ENCODE peak calls at places on chromosomes 4 and X, in four cellular contexts. U is AG10803, N is transverse colon, O is AG09309. D is an unnamed sample.

GRCh38 chrX:19824603-19825002 is 62.8 kb downstream of the SH3KBP1 start:
- DNase-seq in N (no peak), O (no peak), U (peak), D (peak)

GRCh38 chrX:2479420-2479780 is 21.4 kb downstream of the DHRSX start:
- DNase-seq in N (no peak), U (no peak), O (no peak), D (no peak)

GRCh38 chrX:54758114-54759055 is 39.7 kb downstream of the ITIH6 start:
- DNase-seq in O (no peak), U (no peak), N (no peak), D (no peak)

GRCh38 chr4:152981278-152981677 is 45.2 kb downstream of the FHDC1 start:
- DNase-seq in U (peak), O (no peak), N (no peak), D (peak)

GRCh38 chr4:183347586-183347985 is 25.4 kb upstream of the CLDN24 start:
- DNase-seq in O (no peak), U (peak), N (no peak), D (no peak)

GRCh38 chr4:158161561-158162354 is 11.1 kb downstream of the GASK1B start:
- DNase-seq in O (no peak), U (peak), N (no peak), D (peak)

GRCh38 chr4:165301833-165302232 is 25.6 kb upstream of the MSMO1 start:
- DNase-seq in N (no peak), O (no peak), U (peak), D (no peak)

GRCh38 chr4:18882468-18882867 is 860.9 kb upstream of the LCORL start:
- DNase-seq in U (peak), O (no peak), N (no peak), D (peak)

GRCh38 chrX:153960786-153961185 is 10.8 kb downstream of the HCFC1 start:
- DNase-seq in O (no peak), U (no peak), N (no peak), D (no peak)

GRCh38 chrX:70755850-70756249 is 152.7 kb downstream of the TEX11 start:
- DNase-seq in N (no peak), U (no peak), O (no peak), D (no peak)

GRCh38 chrX:154519389-154519788 is 3.4 kb upstream of the FAM3A start:
- DNase-seq in N (no peak), O (no peak), U (no peak), D (no peak)

GRCh38 chrX:84729809-84730208 is 227.6 kb upstream of the HDX start:
- DNase-seq in N (no peak), U (peak), O (peak), D (no peak)

GRCh38 chrX:125694171-125694570 is 374.5 kb downstream of the TEX13C start:
- DNase-seq in U (no peak), O (no peak), N (no peak), D (no peak)

GRCh38 chr4:109873791-109874514 is 26.0 kb downstream of the LRIT3 start:
- DNase-seq in N (no peak), O (peak), U (peak), D (no peak)

GRCh38 chrX:41273638-41274037 is 60.3 kb upstream of the DDX3X start:
- DNase-seq in U (peak), N (no peak), O (no peak), D (no peak)

GRCh38 chr4:156609421-156609820 is 362.2 kb downstream of the PDGFC start:
- DNase-seq in O (no peak), N (peak), U (no peak), D (no peak)

GRCh38 chr4:55312491-55313101 is 33.4 kb upstream of the SRD5A3 start:
- DNase-seq in U (peak), N (peak), O (peak), D (peak)

GRCh38 chr4:8601556-8601955 is 9.0 kb downstream of the CPZ start:
- DNase-seq in N (no peak), U (no peak), O (no peak), D (no peak)

GRCh38 chr4:6198768-6199343 is 1.5 kb downstream of the JAKMIP1 start:
- DNase-seq in U (no peak), N (no peak), O (no peak), D (no peak)

GRCh38 chr4:83855044-83855443 is 319.1 kb downstream of the GPAT3 start:
- DNase-seq in N (no peak), U (peak), O (peak), D (peak)

GRCh38 chrX:25144043-25144940 is 128.5 kb upstream of the ARX start:
- DNase-seq in N (peak), U (peak), O (peak), D (no peak)

GRCh38 chr4:169080970-169081369 is 70.9 kb upstream of the CBR4 start:
- DNase-seq in O (no peak), U (peak), N (no peak), D (no peak)

GRCh38 chrX:150358651-150359050 is 4.5 kb upstream of the MAMLD1 start:
- DNase-seq in U (no peak), N (no peak), O (no peak), D (no peak)

GRCh38 chr4:13694256-13694655 is 66.7 kb upstream of the BOD1L1 start:
- DNase-seq in N (no peak), O (no peak), U (no peak), D (no peak)

GRCh38 chr4:113209652-113210320 is 160.3 kb downstream of the ANK2 start:
- DNase-seq in N (no peak), O (no peak), U (no peak), D (peak)

GRCh38 chr4:38150021-38150671 is 189.9 kb downstream of the PTTG2 start:
- DNase-seq in O (no peak), U (peak), N (no peak), D (no peak)

GRCh38 chr4:147492301-147492700 is 11.4 kb downstream of the EDNRA start:
- DNase-seq in N (no peak), O (no peak), U (peak), D (no peak)

GRCh38 chrX:15128838-15129237 is 141.0 kb downstream of the ASB9 start:
- DNase-seq in U (no peak), O (no peak), N (no peak), D (no peak)

GRCh38 chrX:57104921-57105398 is 16.4 kb downstream of the SPIN2B start:
- DNase-seq in U (no peak), N (no peak), O (no peak), D (no peak)

GRCh38 chrX:15755091-15755490 is 17.0 kb downstream of the CA5B start:
- DNase-seq in O (no peak), N (no peak), U (no peak), D (no peak)

GRCh38 chr4:165986956-165987698 is 114.1 kb downstream of the TLL1 start:
- DNase-seq in O (no peak), U (no peak), N (no peak), D (no peak)

GRCh38 chr4:1405249-1405635 is 1.0 kb downstream of the NKX1-1 start:
- DNase-seq in U (no peak), O (no peak), N (no peak), D (no peak)

GRCh38 chr4:130359537-130359936 is 1263.6 kb downstream of the C4orf33 start:
- DNase-seq in N (no peak), O (no peak), U (peak), D (no peak)

GRCh38 chrX:77493677-77494553 is 46.7 kb downstream of the FGF16 start:
- DNase-seq in U (peak), O (peak), N (no peak), D (no peak)

DNA sequence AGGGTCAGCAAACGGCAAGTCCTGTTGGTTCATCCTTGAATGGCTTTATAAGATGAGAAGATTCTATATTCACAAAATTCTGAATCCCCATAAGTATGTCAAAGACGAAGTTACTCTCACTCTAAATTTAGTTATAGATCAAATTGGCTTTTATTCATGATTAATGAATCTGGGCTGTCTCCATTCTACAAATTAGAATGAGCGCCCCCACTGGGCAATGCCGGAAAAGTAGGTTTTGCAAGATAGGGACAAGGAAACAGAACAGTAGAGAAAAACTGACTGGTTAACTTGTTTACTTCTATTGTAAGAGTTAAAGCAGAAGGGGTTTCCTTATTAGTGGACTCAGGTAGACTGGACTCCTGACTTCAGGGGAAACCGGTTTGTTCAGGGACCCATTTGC is 100.3 kb downstream of the F11 start:
- DNase-seq in N (no peak), U (no peak), O (no peak), D (no peak)
- TF ChIP-seq CTCF in N (no peak), U (no peak), O (no peak), D (no peak)

GRCh38 chrX:132875705-132876508 is 82.5 kb downstream of the HS6ST2 start:
- DNase-seq in O (no peak), N (no peak), U (no peak), D (no peak)

GRCh38 chrX:132876933-132877332 is 81.5 kb downstream of the HS6ST2 start:
- DNase-seq in U (no peak), N (no peak), O (no peak), D (no peak)

GRCh38 chrX:132883358-132883908 is 75.0 kb downstream of the HS6ST2 start:
- DNase-seq in N (no peak), O (no peak), U (no peak), D (no peak)

GRCh38 chrX:132876509-132876837 is 82.0 kb downstream of the HS6ST2 start:
- DNase-seq in U (no peak), N (no peak), O (no peak), D (no peak)

DNA sequence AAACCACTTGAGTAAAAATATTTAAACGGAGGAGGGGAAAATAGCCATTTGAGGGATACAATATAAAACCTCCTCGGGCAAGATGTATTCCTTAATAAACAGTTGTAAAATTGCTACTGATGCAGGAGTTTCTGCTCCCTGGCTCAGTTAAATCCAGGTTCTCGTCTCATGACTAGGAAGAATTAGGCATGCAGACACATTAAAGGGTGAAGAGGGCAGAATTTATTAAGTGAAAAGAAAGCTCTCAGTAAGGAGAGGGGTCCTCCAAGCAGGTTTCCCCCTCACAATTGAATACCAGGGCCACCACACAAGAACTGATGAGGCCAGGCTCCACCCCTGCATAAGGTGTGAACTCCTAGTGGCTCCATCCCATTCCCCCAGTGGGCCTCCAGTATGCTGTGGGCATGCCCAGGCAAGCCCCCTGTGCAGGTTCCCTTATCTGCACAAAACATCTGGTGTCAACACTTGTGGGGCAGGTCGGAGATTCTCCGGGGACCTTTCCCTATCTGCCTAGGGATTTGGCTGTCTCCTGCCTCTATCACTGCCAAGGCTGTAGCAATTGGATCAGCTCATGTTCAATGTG is 80.4 kb downstream of the HS6ST2 start:
- DNase-seq in U (no peak), N (no peak), O (no peak), D (no peak)
- H3K4me3 ChIP-seq in U (no peak), N (no peak), O (no peak), D (no peak)

GRCh38 chr4:74990276-74990675 is 57.4 kb downstream of the PARM1 start:
- DNase-seq in N (no peak), O (no peak), U (no peak), D (no peak)
- TF ChIP-seq CTCF in N (no peak), O (no peak), U (no peak), D (no peak)

GRCh38 chr4:73866236-73866635 is 3.0 kb upstream of the CXCL1 start:
- DNase-seq in O (no peak), U (no peak), N (no peak), D (no peak)

GRCh38 chr4:73867783-73868182 is 1.4 kb upstream of the CXCL1 start:
- DNase-seq in N (peak), O (no peak), U (no peak), D (no peak)

GRCh38 chr4:73869130-73870055 is at the start of gene CXCL1:
- DNase-seq in O (no peak), U (no peak), N (peak), D (no peak)

GRCh38 chr4:73870260-73870659 is 1.1 kb downstream of the CXCL1 start:
- DNase-seq in O (no peak), N (peak), U (no peak), D (no peak)

DNA sequence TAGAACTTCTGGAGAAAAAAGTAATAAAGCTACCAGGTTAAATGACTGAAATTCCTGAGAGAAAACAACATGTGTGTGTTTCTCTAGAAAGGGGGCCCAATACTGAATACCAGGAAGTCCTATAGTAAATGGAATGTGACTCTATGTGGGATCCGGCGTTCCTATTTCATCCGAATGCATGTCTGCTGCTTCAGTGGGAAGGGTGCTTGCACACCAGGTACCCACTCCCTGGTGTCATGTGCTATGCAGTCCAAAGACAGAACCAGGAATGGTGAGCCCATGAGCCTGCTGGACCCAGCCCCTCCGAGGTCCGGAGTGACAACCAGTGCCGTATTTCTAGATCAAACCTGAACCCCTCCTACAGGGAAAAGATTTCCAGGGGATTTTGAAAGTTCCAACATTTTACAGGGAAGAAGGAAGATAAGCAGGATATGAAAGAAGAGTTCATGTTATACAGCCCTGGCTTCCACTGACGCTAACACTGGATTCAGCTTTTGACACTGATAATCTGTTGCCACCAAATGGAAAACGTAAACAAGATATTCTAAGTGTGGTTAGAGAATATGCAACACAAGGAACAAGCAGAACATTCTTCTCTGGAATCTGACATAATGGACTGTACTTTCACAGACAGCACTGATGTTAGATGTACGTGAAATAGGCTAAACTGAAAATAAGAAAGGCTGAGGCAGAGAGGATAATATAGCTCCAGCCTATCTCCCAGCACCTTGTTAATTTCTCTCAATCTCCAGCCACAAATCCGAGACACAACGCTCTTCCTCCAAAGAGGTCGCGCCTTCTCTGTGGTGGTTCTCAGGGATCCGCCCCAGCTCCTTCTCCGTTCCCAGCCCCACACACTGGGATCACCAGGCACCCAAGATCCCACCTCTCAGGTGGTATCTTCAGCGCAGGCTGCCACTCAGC is 725 bp upstream of the CXCL1 start:
- DNase-seq in N (no peak), O (no peak), U (no peak), D (no peak)
- H3K4me3 ChIP-seq in N (peak), O (peak), U (peak), D (peak)

GRCh38 chrX:44012484-44013096 is 39.4 kb upstream of the NDP start:
- DNase-seq in O (peak), U (peak), N (peak), D (peak)
- TF ChIP-seq CTCF in O (peak), U (peak), N (no peak), D (peak)

GRCh38 chrX:135094726-135095125 is 25.6 kb downstream of the ETDB start:
- DNase-seq in N (no peak), O (no peak), U (no peak), D (no peak)

GRCh38 chrX:135095715-135096114 is 24.6 kb downstream of the ETDB start:
- DNase-seq in O (no peak), N (no peak), U (no peak), D (no peak)

GRCh38 chrX:135099493-135099783 is 20.9 kb downstream of the ETDB start:
- DNase-seq in O (no peak), U (no peak), N (no peak), D (no peak)
- H3K4me3 ChIP-seq in O (no peak), U (no peak), N (peak), D (no peak)